ENCODE peak calls at places on chromosomes 16 and 17, in eight cellular contexts. O, C, Q, B, X, F, Z and M are unnamed samples.

GRCh38 chr17:35898283-35899070 is 18.3 kb upstream of the CCL5 start:
- DNase-seq in C (peak; percentile 46), Q (no peak), B (peak; percentile 56), F (peak; percentile 45), X (peak; percentile 15), Z (peak; percentile 40), O (no peak), M (peak; percentile 15)

GRCh38 chr17:62791235-62792121 is 16.6 kb downstream of the MARCHF10 start:
- DNase-seq in O (peak; percentile 85), C (no peak), Z (no peak), Q (peak; percentile 95), B (no peak), X (no peak), F (peak; percentile 85), M (peak; percentile 39)

GRCh38 chr17:79201536-79202227 is 127.1 kb downstream of the ENGASE start:
- DNase-seq in F (no peak), B (no peak), X (no peak), Z (no peak), Q (no peak), C (no peak), O (no peak), M (peak; percentile 21)

GRCh38 chr16:16021988-16022682 is 72.7 kb downstream of the ABCC1 start:
- DNase-seq in Q (peak; percentile 97), X (peak; percentile 96), C (no peak), F (peak; percentile 96), B (peak; percentile 86), Z (peak; percentile 93), O (peak; percentile 86), M (peak; percentile 92)

GRCh38 chr16:20409398-20410152 is at the start of gene ACSM5:
- DNase-seq in B (no peak), F (peak; percentile 45), Q (no peak), X (no peak), O (no peak), C (no peak), Z (peak; percentile 25), M (no peak)

GRCh38 chr17:66301418-66301863 is 972 bp upstream of the PRKCA start:
- DNase-seq in C (no peak), F (no peak), B (no peak), X (peak; percentile 10), O (no peak), Z (peak; percentile 10), Q (no peak), M (no peak)

GRCh38 chr17:40415390-40415789 is 2.3 kb downstream of the TOP2A start:
- DNase-seq in Q (peak; percentile 59), C (no peak), F (peak; percentile 65), O (peak; percentile 8), Z (no peak), X (peak; percentile 47), B (no peak), M (peak; percentile 59)

GRCh38 chr17:67628580-67629013 is 89.1 kb upstream of the NOL11 start:
- DNase-seq in C (no peak), F (peak; percentile 38), Z (no peak), B (no peak), Q (no peak), O (no peak), X (no peak), M (no peak)

GRCh38 chr16:14092579-14092978 is 21.5 kb downstream of the MRTFB start:
- DNase-seq in B (no peak), Q (peak; percentile 24), O (no peak), C (no peak), F (no peak), Z (no peak), X (peak; percentile 58), M (no peak)

GRCh38 chr17:34757611-34758010 is 178.2 kb downstream of the TMEM132E start:
- DNase-seq in X (no peak), O (no peak), Z (no peak), C (no peak), Q (no peak), B (no peak), F (no peak), M (no peak)

GRCh38 chr17:8250101-8250500 is 1.0 kb downstream of the PFAS start:
- DNase-seq in O (no peak), F (no peak), C (no peak), X (no peak), B (no peak), Z (no peak), Q (no peak), M (no peak)

DNA sequence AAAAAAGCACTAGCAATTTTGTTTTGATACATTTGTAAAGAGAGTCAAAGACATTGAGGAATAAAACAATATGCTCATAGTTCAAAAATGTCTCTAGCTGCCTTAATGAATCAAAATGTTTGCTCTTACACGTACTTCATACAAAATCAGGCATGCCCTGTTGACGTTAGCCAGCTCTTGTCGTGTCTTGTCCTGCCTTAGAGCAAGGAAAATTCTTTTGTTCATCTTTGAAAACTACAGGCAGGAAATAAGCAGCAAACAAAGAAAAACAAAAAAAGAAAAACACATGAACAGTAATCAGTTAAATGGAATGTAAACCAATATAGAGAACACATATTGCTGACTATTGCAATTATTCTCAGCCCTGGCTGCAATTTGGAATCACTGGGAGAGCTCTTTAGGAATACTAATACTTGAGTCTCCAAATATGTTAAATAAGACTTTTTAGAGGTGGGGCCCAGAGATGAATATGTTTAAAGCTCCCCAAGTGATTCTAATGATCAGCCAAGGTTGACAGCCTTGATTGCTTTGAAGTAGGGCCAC is 1.7 kb downstream of the CAPNS2 start:
- DNase-seq in Q (no peak), O (no peak), Z (no peak), X (no peak), C (no peak), B (peak; percentile 58), F (no peak), M (peak; percentile 99)
- H3K4me3 ChIP-seq in Q (no peak overlapping the region), O (no peak overlapping the region), Z (no peak overlapping the region), X (no peak overlapping the region), C (no peak overlapping the region), B (no peak overlapping the region), F (no peak overlapping the region), M (peak overlapping the region; percentile 57)

DNA sequence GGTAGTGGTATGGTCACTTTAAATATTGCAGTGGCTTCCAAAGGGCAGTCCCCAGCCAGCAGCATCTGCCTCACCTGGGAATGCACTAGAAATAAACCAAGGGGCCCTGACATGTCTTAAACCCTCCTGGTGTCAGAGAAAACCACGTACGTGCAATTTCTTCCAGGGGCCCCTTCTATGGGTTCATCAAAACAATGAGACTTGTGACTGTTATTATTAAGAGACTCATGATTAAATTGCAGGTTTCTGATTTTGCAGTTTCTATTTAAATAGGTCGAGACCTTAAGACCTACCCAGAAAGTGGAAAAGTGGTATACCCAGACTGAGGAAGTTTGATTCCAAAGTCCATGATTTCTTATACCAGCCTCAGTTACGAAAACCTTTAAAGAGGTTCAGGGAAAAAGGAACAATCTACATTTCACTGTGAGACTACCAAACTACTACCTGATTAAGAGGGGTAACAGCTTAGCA is 746 bp upstream of the POLG2 start:
- DNase-seq in C (no peak), O (no peak), Q (no peak), X (no peak), Z (no peak), F (no peak), B (no peak), M (no peak)
- TF ChIP-seq CTCF in C (peak; percentile 6), O (no peak), Q (no peak), X (no peak), Z (no peak), F (no peak), B (no peak), M (no peak)

GRCh38 chr16:50666658-50667496 is 14.2 kb downstream of the SNX20 start:
- DNase-seq in F (no peak), X (no peak), Q (no peak), C (peak; percentile 50), B (no peak), O (no peak), Z (no peak), M (no peak)
- H3K4me3 ChIP-seq in F (no peak overlapping the region), X (no peak overlapping the region), Q (no peak overlapping the region), C (peak overlapping the region; percentile 11), B (no peak overlapping the region), O (no peak overlapping the region), Z (no peak overlapping the region), M (no peak overlapping the region)

GRCh38 chr16:11405331-11406176 is 60.3 kb downstream of the RMI2 start:
- DNase-seq in X (peak; percentile 29), F (peak; percentile 36), O (no peak), C (peak; percentile 42), B (no peak), Z (peak; percentile 33), Q (peak; percentile 8), M (no peak)
- TF ChIP-seq CTCF in X (peak; percentile 57), F (peak; percentile 73), O (peak; percentile 69), C (peak; percentile 30), B (peak; percentile 53), Z (peak; percentile 46), Q (peak; percentile 57), M (peak; percentile 63)

GRCh38 chr17:82775033-82775823 is 23.4 kb downstream of the TBCD start:
- DNase-seq in F (peak; percentile 58), C (peak; percentile 52), Q (no peak), Z (peak; percentile 76), O (no peak), X (peak; percentile 44), B (peak; percentile 70), M (peak; percentile 39)
- H3K4me3 ChIP-seq in F (no peak overlapping the region), C (no peak overlapping the region), Q (no peak overlapping the region), Z (peak overlapping the region; percentile 27), O (no peak overlapping the region), X (no peak overlapping the region), B (peak overlapping the region; percentile 7), M (peak overlapping the region; percentile 17)

DNA sequence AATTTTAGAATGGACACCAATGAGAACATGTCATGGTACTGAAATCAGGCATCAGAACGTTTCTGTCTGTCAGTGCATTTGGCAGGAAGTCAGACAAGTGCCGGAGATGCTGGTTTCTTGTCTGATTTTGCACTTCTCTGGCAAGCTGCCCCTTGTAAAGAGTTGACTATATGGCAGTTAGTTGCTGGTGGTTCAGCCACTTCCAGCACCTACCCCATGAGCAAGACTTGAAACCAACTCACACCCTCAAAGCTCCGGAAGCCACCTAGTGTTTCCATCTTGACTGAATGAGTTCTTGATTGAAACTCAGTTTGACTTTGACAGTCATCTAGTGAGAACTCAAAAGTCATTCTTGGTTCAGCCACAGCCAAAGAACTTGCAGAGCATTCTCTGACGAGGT is 225.1 kb downstream of the SPECC1 start:
- DNase-seq in Q (no peak), Z (no peak), F (no peak), O (no peak), C (peak; percentile 32), B (no peak), X (no peak), M (no peak)
- TF ChIP-seq CTCF in Q (no peak), Z (no peak), F (no peak), O (no peak), C (no peak), B (no peak), X (no peak), M (no peak)

GRCh38 chr17:2057714-2058520 is 3.0 kb downstream of the HIC1 start:
- DNase-seq in Q (peak; percentile 49), F (peak; percentile 62), O (no peak), X (no peak), Z (no peak), C (peak; percentile 23), B (no peak), M (no peak)
- H3K4me3 ChIP-seq in Q (peak overlapping the region; percentile 75), F (no peak overlapping the region), O (peak overlapping the region; percentile 72), X (no peak overlapping the region), Z (peak overlapping the region; percentile 65), C (no peak overlapping the region), B (peak overlapping the region; percentile 3), M (no peak overlapping the region)